ENCODE peak calls at places on chromosomes 16 and 17, in six cellular contexts. S, W, X, T, N and E are unnamed samples.

GRCh38 chr17:63382136-63382535 is 64.0 kb downstream of the CYB561 start:
- DNase-seq in T (no peak), W (no peak), X (no peak), S (no peak), N (no peak), E (no peak)

GRCh38 chr16:1706386-1707192 is 594 bp downstream of the MAPK8IP3 start:
- DNase-seq in T (no peak), W (peak; percentile 41), X (no peak), S (no peak), N (peak; percentile 20), E (no peak)

GRCh38 chr17:48576479-48577309 is 1.5 kb downstream of the HOXB4 start:
- DNase-seq in N (no peak), X (no peak), W (no peak), T (no peak), S (no peak), E (no peak)

GRCh38 chr16:10989494-10989893 is 45.1 kb downstream of the CLEC16A start:
- DNase-seq in S (no peak), T (no peak), W (no peak), N (no peak), X (no peak), E (peak; percentile 23)

GRCh38 chr17:65283704-65284103 is 146.5 kb downstream of the RGS9 start:
- DNase-seq in S (no peak), W (no peak), X (no peak), N (no peak), T (no peak), E (no peak)

GRCh38 chr16:592518-593306 is 2.8 kb downstream of the RAB40C start:
- DNase-seq in X (peak; percentile 50), S (no peak), W (peak; percentile 47), T (no peak), N (no peak), E (no peak)

GRCh38 chr17:66171172-66171571 is 20.8 kb downstream of the CEP112 start:
- DNase-seq in W (no peak), X (no peak), S (no peak), N (no peak), T (no peak), E (no peak)

GRCh38 chr17:5506307-5506706 is 19.9 kb downstream of the MIS12 start:
- DNase-seq in X (no peak), T (no peak), N (no peak), W (no peak), S (no peak), E (no peak)

GRCh38 chr17:62791235-62792121 is 16.6 kb downstream of the MARCHF10 start:
- DNase-seq in N (no peak), S (peak; percentile 45), X (no peak), T (no peak), W (peak; percentile 80), E (no peak)

GRCh38 chr17:4786111-4786491 is at the start of gene VMO1:
- DNase-seq in T (peak; percentile 67), S (no peak), W (no peak), N (no peak), X (no peak), E (no peak)

GRCh38 chr16:46833465-46833810 is 2.5 kb upstream of the C16orf87 start:
- DNase-seq in X (no peak), W (no peak), N (no peak), T (no peak), S (no peak), E (no peak)

GRCh38 chr17:5297245-5297644 is 15.2 kb downstream of the RABEP1 start:
- DNase-seq in X (no peak), N (no peak), W (no peak), S (no peak), T (no peak), E (no peak)

GRCh38 chr16:15775209-15775608 is 81.6 kb downstream of the MYH11 start:
- DNase-seq in T (no peak), S (no peak), N (no peak), X (no peak), W (peak; percentile 54), E (no peak)

GRCh38 chr16:51150159-51150893 is 744 bp downstream of the SALL1 start:
- DNase-seq in S (no peak), N (no peak), X (no peak), T (no peak), W (no peak), E (no peak)

GRCh38 chr16:87278191-87279093 is 38.8 kb downstream of the C16orf95 start:
- DNase-seq in S (peak; percentile 65), X (peak; percentile 36), N (no peak), T (peak; percentile 89), W (peak; percentile 87), E (peak; percentile 91)

GRCh38 chr17:11285946-11286345 is 44.9 kb downstream of the SHISA6 start:
- DNase-seq in S (no peak), W (no peak), N (no peak), X (no peak), T (no peak), E (no peak)

GRCh38 chr16:50587543-50587942 is 39.3 kb downstream of the NKD1 start:
- DNase-seq in W (no peak), T (no peak), X (no peak), S (no peak), N (no peak), E (no peak)

GRCh38 chr17:15510361-15510760 is 42.9 kb upstream of the CDRT4 start:
- DNase-seq in T (no peak), S (no peak), X (no peak), N (no peak), W (peak; percentile 72), E (no peak)

GRCh38 chr17:68182016-68182315 is 65.9 kb upstream of the AMZ2 start:
- DNase-seq in N (no peak), X (no peak), W (no peak), T (no peak), S (no peak), E (no peak)